ENCODE peak calls at places on chromosomes 11 and 22, in ten cellular contexts. One of them, this sample, is unnamed.
A peak's percentile ranks its signal among the peaks of the same experiment; 100 is the strongest.

GRCh38 chr11:103537904-103538502 is 428.8 kb downstream of the DYNC2H1 start:
- DNase-seq in lung microvascular endothelial cell: peak; percentile 52
- DNase-seq in C1 segment of cervical spinal cord: no peak
- DNase-seq in NCI-H345: no peak
- DNase-seq in tibial artery: no peak
- DNase-seq in mucosa of gallbladder: no peak
- DNase-seq in myocyte: peak; percentile 56
- DNase-seq in B cell: no peak
- DNase-seq in stimulated activated CD4-positive, alpha-beta T cell treated with anti-CD3 and anti-CD28 coated beads, Interleukin-2, amount 100 ng/mL, for 48 hours: no peak
- DNase-seq in mesendoderm: peak; percentile 37
- DNase-seq in this sample: no peak

GRCh38 chr11:119635776-119636175 is 93.2 kb downstream of the NECTIN1 start:
- DNase-seq in lung microvascular endothelial cell: no peak
- DNase-seq in C1 segment of cervical spinal cord: no peak
- DNase-seq in NCI-H345: no peak
- DNase-seq in tibial artery: no peak
- DNase-seq in mucosa of gallbladder: no peak
- DNase-seq in myocyte: peak; percentile 65
- DNase-seq in B cell: no peak
- DNase-seq in stimulated activated CD4-positive, alpha-beta T cell treated with anti-CD3 and anti-CD28 coated beads, Interleukin-2, amount 100 ng/mL, for 48 hours: no peak
- DNase-seq in mesendoderm: no peak
- DNase-seq in this sample: no peak

GRCh38 chr11:100682247-100682969 is 4.7 kb upstream of the ARHGAP42 start:
- DNase-seq in lung microvascular endothelial cell: peak; percentile 38
- DNase-seq in C1 segment of cervical spinal cord: no peak
- DNase-seq in NCI-H345: no peak
- DNase-seq in tibial artery: no peak
- DNase-seq in mucosa of gallbladder: no peak
- DNase-seq in myocyte: peak; percentile 50
- DNase-seq in B cell: peak; percentile 18
- DNase-seq in stimulated activated CD4-positive, alpha-beta T cell treated with anti-CD3 and anti-CD28 coated beads, Interleukin-2, amount 100 ng/mL, for 48 hours: no peak
- DNase-seq in mesendoderm: peak; percentile 51
- DNase-seq in this sample: no peak

GRCh38 chr11:130639369-130639768 is 190.9 kb downstream of the ADAMTS15 start:
- DNase-seq in lung microvascular endothelial cell: no peak
- DNase-seq in C1 segment of cervical spinal cord: no peak
- DNase-seq in NCI-H345: no peak
- DNase-seq in tibial artery: no peak
- DNase-seq in mucosa of gallbladder: no peak
- DNase-seq in myocyte: no peak
- DNase-seq in B cell: no peak
- DNase-seq in stimulated activated CD4-positive, alpha-beta T cell treated with anti-CD3 and anti-CD28 coated beads, Interleukin-2, amount 100 ng/mL, for 48 hours: no peak
- DNase-seq in mesendoderm: no peak
- DNase-seq in this sample: no peak

GRCh38 chr22:36911887-36912661 is 1.4 kb upstream of the CSF2RB start:
- DNase-seq in lung microvascular endothelial cell: no peak
- DNase-seq in C1 segment of cervical spinal cord: no peak
- DNase-seq in NCI-H345: no peak
- DNase-seq in tibial artery: no peak
- DNase-seq in mucosa of gallbladder: no peak
- DNase-seq in myocyte: peak; percentile 1
- DNase-seq in B cell: no peak
- DNase-seq in stimulated activated CD4-positive, alpha-beta T cell treated with anti-CD3 and anti-CD28 coated beads, Interleukin-2, amount 100 ng/mL, for 48 hours: no peak
- DNase-seq in mesendoderm: peak; percentile 52
- DNase-seq in this sample: no peak

GRCh38 chr22:37501176-37501609 is 15.0 kb upstream of the MFNG start:
- DNase-seq in lung microvascular endothelial cell: peak; percentile 40
- DNase-seq in C1 segment of cervical spinal cord: no peak
- DNase-seq in NCI-H345: no peak
- DNase-seq in tibial artery: no peak
- DNase-seq in mucosa of gallbladder: no peak
- DNase-seq in myocyte: no peak
- DNase-seq in B cell: no peak
- DNase-seq in stimulated activated CD4-positive, alpha-beta T cell treated with anti-CD3 and anti-CD28 coated beads, Interleukin-2, amount 100 ng/mL, for 48 hours: no peak
- DNase-seq in mesendoderm: no peak
- DNase-seq in this sample: no peak

GRCh38 chr11:121366038-121366437 is 73.5 kb downstream of the SC5D start:
- DNase-seq in lung microvascular endothelial cell: no peak
- DNase-seq in C1 segment of cervical spinal cord: no peak
- DNase-seq in NCI-H345: no peak
- DNase-seq in tibial artery: no peak
- DNase-seq in mucosa of gallbladder: no peak
- DNase-seq in myocyte: no peak
- DNase-seq in B cell: no peak
- DNase-seq in stimulated activated CD4-positive, alpha-beta T cell treated with anti-CD3 and anti-CD28 coated beads, Interleukin-2, amount 100 ng/mL, for 48 hours: no peak
- DNase-seq in mesendoderm: no peak
- DNase-seq in this sample: no peak

GRCh38 chr11:67056267-67056639 is 394 bp upstream of the RHOD start:
- DNase-seq in lung microvascular endothelial cell: no peak
- DNase-seq in C1 segment of cervical spinal cord: no peak
- DNase-seq in NCI-H345: no peak
- DNase-seq in tibial artery: no peak
- DNase-seq in mucosa of gallbladder: no peak
- DNase-seq in myocyte: no peak
- DNase-seq in B cell: no peak
- DNase-seq in stimulated activated CD4-positive, alpha-beta T cell treated with anti-CD3 and anti-CD28 coated beads, Interleukin-2, amount 100 ng/mL, for 48 hours: no peak
- DNase-seq in mesendoderm: no peak
- DNase-seq in this sample: no peak

GRCh38 chr11:67576742-67577475 is 6.7 kb upstream of the GSTP1 start:
- DNase-seq in lung microvascular endothelial cell: no peak
- DNase-seq in C1 segment of cervical spinal cord: no peak
- DNase-seq in NCI-H345: peak; percentile 12
- DNase-seq in tibial artery: no peak
- DNase-seq in mucosa of gallbladder: no peak
- DNase-seq in myocyte: no peak
- DNase-seq in B cell: no peak
- DNase-seq in stimulated activated CD4-positive, alpha-beta T cell treated with anti-CD3 and anti-CD28 coated beads, Interleukin-2, amount 100 ng/mL, for 48 hours: no peak
- DNase-seq in mesendoderm: no peak
- DNase-seq in this sample: no peak

GRCh38 chr11:47270331-47271271 is 668 bp downstream of the MADD start:
- DNase-seq in lung microvascular endothelial cell: peak; percentile 32
- DNase-seq in C1 segment of cervical spinal cord: peak; percentile 20
- DNase-seq in NCI-H345: peak; percentile 40
- DNase-seq in tibial artery: no peak
- DNase-seq in mucosa of gallbladder: no peak
- DNase-seq in myocyte: peak; percentile 45
- DNase-seq in B cell: peak; percentile 38
- DNase-seq in stimulated activated CD4-positive, alpha-beta T cell treated with anti-CD3 and anti-CD28 coated beads, Interleukin-2, amount 100 ng/mL, for 48 hours: no peak
- DNase-seq in mesendoderm: peak; percentile 62
- DNase-seq in this sample: no peak

GRCh38 chr11:78657441-78657840 is 82.8 kb upstream of the NARS2 start:
- DNase-seq in lung microvascular endothelial cell: no peak
- DNase-seq in C1 segment of cervical spinal cord: no peak
- DNase-seq in NCI-H345: no peak
- DNase-seq in tibial artery: no peak
- DNase-seq in mucosa of gallbladder: no peak
- DNase-seq in myocyte: no peak
- DNase-seq in B cell: no peak
- DNase-seq in stimulated activated CD4-positive, alpha-beta T cell treated with anti-CD3 and anti-CD28 coated beads, Interleukin-2, amount 100 ng/mL, for 48 hours: no peak
- DNase-seq in mesendoderm: no peak
- DNase-seq in this sample: no peak

GRCh38 chr11:43736502-43737193 is 56.1 kb downstream of the HSD17B12 start:
- DNase-seq in lung microvascular endothelial cell: no peak
- DNase-seq in C1 segment of cervical spinal cord: no peak
- DNase-seq in NCI-H345: no peak
- DNase-seq in tibial artery: no peak
- DNase-seq in mucosa of gallbladder: no peak
- DNase-seq in myocyte: peak; percentile 91
- DNase-seq in B cell: no peak
- DNase-seq in stimulated activated CD4-positive, alpha-beta T cell treated with anti-CD3 and anti-CD28 coated beads, Interleukin-2, amount 100 ng/mL, for 48 hours: no peak
- DNase-seq in mesendoderm: no peak
- DNase-seq in this sample: no peak

GRCh38 chr11:2930705-2931415 is 1.6 kb upstream of the PHLDA2 start:
- DNase-seq in lung microvascular endothelial cell: peak; percentile 64
- DNase-seq in C1 segment of cervical spinal cord: no peak
- DNase-seq in NCI-H345: peak; percentile 58
- DNase-seq in tibial artery: peak; percentile 78
- DNase-seq in mucosa of gallbladder: peak; percentile 74
- DNase-seq in myocyte: peak; percentile 44
- DNase-seq in B cell: peak; percentile 56
- DNase-seq in stimulated activated CD4-positive, alpha-beta T cell treated with anti-CD3 and anti-CD28 coated beads, Interleukin-2, amount 100 ng/mL, for 48 hours: peak; percentile 32
- DNase-seq in mesendoderm: peak; percentile 92
- DNase-seq in this sample: peak; percentile 91

GRCh38 chr11:8814209-8814922 is 96.6 kb upstream of the AKIP1 start:
- DNase-seq in lung microvascular endothelial cell: peak; percentile 46
- DNase-seq in C1 segment of cervical spinal cord: no peak
- DNase-seq in NCI-H345: no peak
- DNase-seq in tibial artery: no peak
- DNase-seq in mucosa of gallbladder: no peak
- DNase-seq in myocyte: no peak
- DNase-seq in B cell: peak; percentile 9
- DNase-seq in stimulated activated CD4-positive, alpha-beta T cell treated with anti-CD3 and anti-CD28 coated beads, Interleukin-2, amount 100 ng/mL, for 48 hours: no peak
- DNase-seq in mesendoderm: peak; percentile 96
- DNase-seq in this sample: no peak

GRCh38 chr22:44799077-44799931 is 46.9 kb downstream of the ARHGAP8 start:
- DNase-seq in lung microvascular endothelial cell: no peak
- DNase-seq in C1 segment of cervical spinal cord: no peak
- DNase-seq in NCI-H345: no peak
- DNase-seq in tibial artery: no peak
- DNase-seq in mucosa of gallbladder: no peak
- DNase-seq in myocyte: no peak
- DNase-seq in B cell: no peak
- DNase-seq in stimulated activated CD4-positive, alpha-beta T cell treated with anti-CD3 and anti-CD28 coated beads, Interleukin-2, amount 100 ng/mL, for 48 hours: no peak
- DNase-seq in mesendoderm: no peak
- DNase-seq in this sample: no peak

GRCh38 chr11:68756171-68756766 is 4.9 kb upstream of the TESMIN start:
- DNase-seq in lung microvascular endothelial cell: no peak
- DNase-seq in C1 segment of cervical spinal cord: no peak
- DNase-seq in NCI-H345: no peak
- DNase-seq in tibial artery: no peak
- DNase-seq in mucosa of gallbladder: no peak
- DNase-seq in myocyte: no peak
- DNase-seq in B cell: no peak
- DNase-seq in stimulated activated CD4-positive, alpha-beta T cell treated with anti-CD3 and anti-CD28 coated beads, Interleukin-2, amount 100 ng/mL, for 48 hours: no peak
- DNase-seq in mesendoderm: no peak
- DNase-seq in this sample: no peak

GRCh38 chr11:96827164-96827563 is 437.4 kb downstream of the JRKL start:
- DNase-seq in lung microvascular endothelial cell: no peak
- DNase-seq in C1 segment of cervical spinal cord: no peak
- DNase-seq in NCI-H345: no peak
- DNase-seq in tibial artery: no peak
- DNase-seq in mucosa of gallbladder: no peak
- DNase-seq in myocyte: peak; percentile 41
- DNase-seq in B cell: no peak
- DNase-seq in stimulated activated CD4-positive, alpha-beta T cell treated with anti-CD3 and anti-CD28 coated beads, Interleukin-2, amount 100 ng/mL, for 48 hours: no peak
- DNase-seq in mesendoderm: peak; percentile 61
- DNase-seq in this sample: no peak

GRCh38 chr11:2135648-2136201 is 3.5 kb downstream of the IGF2 start:
- DNase-seq in lung microvascular endothelial cell: no peak
- DNase-seq in C1 segment of cervical spinal cord: no peak
- DNase-seq in NCI-H345: no peak
- DNase-seq in tibial artery: no peak
- DNase-seq in mucosa of gallbladder: no peak
- DNase-seq in myocyte: peak; percentile 55
- DNase-seq in B cell: no peak
- DNase-seq in stimulated activated CD4-positive, alpha-beta T cell treated with anti-CD3 and anti-CD28 coated beads, Interleukin-2, amount 100 ng/mL, for 48 hours: no peak
- DNase-seq in mesendoderm: no peak
- DNase-seq in this sample: no peak

GRCh38 chr22:40679249-40679963 is at the start of gene MCHR1:
- DNase-seq in lung microvascular endothelial cell: no peak
- DNase-seq in C1 segment of cervical spinal cord: no peak
- DNase-seq in NCI-H345: no peak
- DNase-seq in tibial artery: no peak
- DNase-seq in mucosa of gallbladder: no peak
- DNase-seq in myocyte: peak; percentile 32
- DNase-seq in B cell: no peak
- DNase-seq in stimulated activated CD4-positive, alpha-beta T cell treated with anti-CD3 and anti-CD28 coated beads, Interleukin-2, amount 100 ng/mL, for 48 hours: no peak
- DNase-seq in mesendoderm: no peak
- DNase-seq in this sample: no peak

GRCh38 chr11:111748035-111748804 is 18.0 kb downstream of the PPP2R1B start:
- DNase-seq in lung microvascular endothelial cell: no peak
- DNase-seq in C1 segment of cervical spinal cord: no peak
- DNase-seq in NCI-H345: no peak
- DNase-seq in tibial artery: no peak
- DNase-seq in mucosa of gallbladder: no peak
- DNase-seq in myocyte: peak; percentile 53
- DNase-seq in B cell: no peak
- DNase-seq in stimulated activated CD4-positive, alpha-beta T cell treated with anti-CD3 and anti-CD28 coated beads, Interleukin-2, amount 100 ng/mL, for 48 hours: no peak
- DNase-seq in mesendoderm: no peak
- DNase-seq in this sample: no peak

GRCh38 chr11:129950319-129951034 is 52.2 kb downstream of the PRDM10 start:
- DNase-seq in lung microvascular endothelial cell: peak; percentile 85
- DNase-seq in C1 segment of cervical spinal cord: peak; percentile 32
- DNase-seq in NCI-H345: no peak
- DNase-seq in tibial artery: no peak
- DNase-seq in mucosa of gallbladder: peak; percentile 46
- DNase-seq in myocyte: no peak
- DNase-seq in B cell: no peak
- DNase-seq in stimulated activated CD4-positive, alpha-beta T cell treated with anti-CD3 and anti-CD28 coated beads, Interleukin-2, amount 100 ng/mL, for 48 hours: no peak
- DNase-seq in mesendoderm: no peak
- DNase-seq in this sample: no peak

GRCh38 chr22:44676441-44677298 is 25.3 kb upstream of the PRR5 start:
- DNase-seq in lung microvascular endothelial cell: no peak
- DNase-seq in C1 segment of cervical spinal cord: no peak
- DNase-seq in NCI-H345: no peak
- DNase-seq in tibial artery: no peak
- DNase-seq in mucosa of gallbladder: no peak
- DNase-seq in myocyte: no peak
- DNase-seq in B cell: no peak
- DNase-seq in stimulated activated CD4-positive, alpha-beta T cell treated with anti-CD3 and anti-CD28 coated beads, Interleukin-2, amount 100 ng/mL, for 48 hours: no peak
- DNase-seq in mesendoderm: no peak
- DNase-seq in this sample: peak; percentile 50

GRCh38 chr22:18962308-18962635 is 26.2 kb upstream of the PRODH start:
- DNase-seq in lung microvascular endothelial cell: no peak
- DNase-seq in C1 segment of cervical spinal cord: no peak
- DNase-seq in NCI-H345: no peak
- DNase-seq in tibial artery: no peak
- DNase-seq in mucosa of gallbladder: no peak
- DNase-seq in myocyte: no peak
- DNase-seq in B cell: no peak
- DNase-seq in stimulated activated CD4-positive, alpha-beta T cell treated with anti-CD3 and anti-CD28 coated beads, Interleukin-2, amount 100 ng/mL, for 48 hours: no peak
- DNase-seq in mesendoderm: no peak
- DNase-seq in this sample: no peak

GRCh38 chr11:10900686-10901415 is 43.0 kb upstream of the ZBED5 start:
- DNase-seq in lung microvascular endothelial cell: peak; percentile 40
- DNase-seq in C1 segment of cervical spinal cord: no peak
- DNase-seq in NCI-H345: no peak
- DNase-seq in tibial artery: no peak
- DNase-seq in mucosa of gallbladder: no peak
- DNase-seq in myocyte: peak; percentile 95
- DNase-seq in B cell: no peak
- DNase-seq in stimulated activated CD4-positive, alpha-beta T cell treated with anti-CD3 and anti-CD28 coated beads, Interleukin-2, amount 100 ng/mL, for 48 hours: no peak
- DNase-seq in mesendoderm: no peak
- DNase-seq in this sample: no peak

GRCh38 chr22:45493286-45493771 is 9.4 kb upstream of the FBLN1 start:
- DNase-seq in lung microvascular endothelial cell: no peak
- DNase-seq in C1 segment of cervical spinal cord: no peak
- DNase-seq in NCI-H345: no peak
- DNase-seq in tibial artery: peak; percentile 84
- DNase-seq in mucosa of gallbladder: no peak
- DNase-seq in myocyte: no peak
- DNase-seq in B cell: no peak
- DNase-seq in stimulated activated CD4-positive, alpha-beta T cell treated with anti-CD3 and anti-CD28 coated beads, Interleukin-2, amount 100 ng/mL, for 48 hours: no peak
- DNase-seq in mesendoderm: peak; percentile 81
- DNase-seq in this sample: no peak

GRCh38 chr22:44191036-44191454 is 10.3 kb downstream of the PARVG start:
- DNase-seq in lung microvascular endothelial cell: no peak
- DNase-seq in C1 segment of cervical spinal cord: no peak
- DNase-seq in NCI-H345: no peak
- DNase-seq in tibial artery: no peak
- DNase-seq in mucosa of gallbladder: no peak
- DNase-seq in myocyte: no peak
- DNase-seq in B cell: peak; percentile 68
- DNase-seq in stimulated activated CD4-positive, alpha-beta T cell treated with anti-CD3 and anti-CD28 coated beads, Interleukin-2, amount 100 ng/mL, for 48 hours: peak; percentile 23
- DNase-seq in mesendoderm: peak; percentile 20
- DNase-seq in this sample: no peak

GRCh38 chr22:48145738-48146137 is 1383.3 kb downstream of the TBC1D22A start:
- DNase-seq in lung microvascular endothelial cell: no peak
- DNase-seq in C1 segment of cervical spinal cord: no peak
- DNase-seq in NCI-H345: no peak
- DNase-seq in tibial artery: no peak
- DNase-seq in mucosa of gallbladder: no peak
- DNase-seq in myocyte: no peak
- DNase-seq in B cell: no peak
- DNase-seq in stimulated activated CD4-positive, alpha-beta T cell treated with anti-CD3 and anti-CD28 coated beads, Interleukin-2, amount 100 ng/mL, for 48 hours: no peak
- DNase-seq in mesendoderm: no peak
- DNase-seq in this sample: no peak

GRCh38 chr11:14499178-14499559 is 442 bp downstream of the COPB1 start:
- DNase-seq in lung microvascular endothelial cell: peak; percentile 43
- DNase-seq in C1 segment of cervical spinal cord: no peak
- DNase-seq in NCI-H345: peak; percentile 35
- DNase-seq in tibial artery: no peak
- DNase-seq in mucosa of gallbladder: no peak
- DNase-seq in myocyte: peak; percentile 13
- DNase-seq in B cell: no peak
- DNase-seq in stimulated activated CD4-positive, alpha-beta T cell treated with anti-CD3 and anti-CD28 coated beads, Interleukin-2, amount 100 ng/mL, for 48 hours: no peak
- DNase-seq in mesendoderm: no peak
- DNase-seq in this sample: peak; percentile 42

This sample was measured in stomach.